ENCODE peak calls at places on chromosome 9, in four cellular contexts. S is Peyer's patch, M is H1, P is stomach. L is an unnamed sample.

GRCh38 chr9:72386186-72386585 is 21.2 kb upstream of the ZFAND5 start:
- DNase-seq in S (no peak), M (no peak), P (no peak), L (no peak)

GRCh38 chr9:99827244-99827643 is 5.6 kb downstream of the NR4A3 start:
- DNase-seq in S (no peak), M (no peak), P (no peak), L (no peak)

GRCh38 chr9:127778280-127779135 is at the start of gene SH2D3C:
- DNase-seq in S (peak; percentile 78), M (no peak), P (no peak), L (no peak)

GRCh38 chr9:22893196-22893843 is 446.7 kb downstream of the DMRTA1 start:
- DNase-seq in S (no peak), M (no peak), P (no peak), L (no peak)

GRCh38 chr9:131167146-131167692 is 41.8 kb downstream of the NUP214 start:
- DNase-seq in S (no peak), M (no peak), P (peak; percentile 35), L (no peak)

GRCh38 chr9:69180670-69181069 is 6.6 kb downstream of the TJP2 start:
- DNase-seq in S (peak; percentile 73), M (no peak), P (peak; percentile 54), L (peak; percentile 97)

GRCh38 chr9:91376239-91376638 is 14.5 kb upstream of the AUH start:
- DNase-seq in S (no peak), M (no peak), P (no peak), L (no peak)

GRCh38 chr9:69200071-69200470 is 26.0 kb downstream of the TJP2 start:
- DNase-seq in S (no peak), M (no peak), P (no peak), L (peak; percentile 88)

GRCh38 chr9:137267933-137268355 is 9.6 kb upstream of the TOR4A start:
- DNase-seq in S (peak; percentile 79), M (no peak), P (no peak), L (no peak)

GRCh38 chr9:6788175-6789016 is 30.6 kb downstream of the KDM4C start:
- DNase-seq in S (peak; percentile 53), M (no peak), P (peak; percentile 39), L (peak; percentile 48)

GRCh38 chr9:78213696-78214095 is 22.2 kb upstream of the CEP78 start:
- DNase-seq in S (no peak), M (no peak), P (no peak), L (no peak)

GRCh38 chr9:21155501-21155900 is 11.0 kb downstream of the IFNA21 start:
- DNase-seq in S (no peak), M (no peak), P (no peak), L (no peak)

GRCh38 chr9:126973651-126974529 is 59.3 kb downstream of the RALGPS1 start:
- DNase-seq in S (no peak), M (no peak), P (no peak), L (no peak)

GRCh38 chr9:107472581-107473335 is 16.8 kb downstream of the KLF4 start:
- DNase-seq in S (no peak), M (no peak), P (no peak), L (no peak)

GRCh38 chr9:84669293-84670105 is at the start of gene NTRK2:
- DNase-seq in S (no peak), M (no peak), P (no peak), L (peak; percentile 24)

GRCh38 chr9:34869390-34869789 is 88.7 kb upstream of the PHF24 start:
- DNase-seq in S (no peak), M (no peak), P (no peak), L (no peak)

GRCh38 chr9:27572566-27572917 is 739 bp downstream of the C9orf72 start:
- DNase-seq in S (peak; percentile 86), M (no peak), P (peak; percentile 57), L (peak; percentile 37)

GRCh38 chr9:36939655-36940578 is 94.2 kb downstream of the PAX5 start:
- DNase-seq in S (no peak), M (no peak), P (no peak), L (no peak)

DNA sequence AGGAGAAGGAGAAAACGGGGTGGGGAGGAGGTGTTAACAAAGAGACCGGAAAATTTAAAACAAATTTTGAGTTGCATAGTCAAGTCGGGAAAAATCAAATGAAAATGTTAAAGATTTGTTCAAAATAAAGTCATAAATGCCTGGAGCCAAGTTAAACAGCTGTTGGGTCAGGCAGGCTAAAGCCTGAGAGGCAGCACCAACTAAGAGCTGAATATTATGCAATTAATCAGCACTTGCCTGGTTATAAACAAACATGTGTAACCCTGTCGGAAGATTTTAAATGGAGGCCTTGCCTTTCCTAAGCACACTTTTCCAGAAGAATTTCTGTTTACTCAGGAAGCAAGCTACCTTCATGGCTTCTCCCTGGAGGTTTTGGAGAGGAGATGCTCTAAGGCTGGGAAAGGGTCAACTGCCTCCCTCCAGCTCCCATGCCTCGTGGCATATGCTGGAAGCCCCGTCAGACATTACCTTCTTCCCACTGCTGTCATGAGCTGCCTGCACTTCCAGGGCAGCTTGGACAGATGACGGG is 270.6 kb downstream of the DMRT2 start:
- DNase-seq in S (no peak), M (no peak), P (no peak), L (no peak)
- H3K27ac ChIP-seq in S (no peak overlapping the region), M (no peak overlapping the region), P (no peak overlapping the region), L (no peak overlapping the region)

GRCh38 chr9:30289435-30289834 is 2095.0 kb upstream of the ACO1 start:
- DNase-seq in S (no peak), M (no peak), P (no peak), L (no peak)
- TF ChIP-seq CTCF in S (no peak), M (no peak), P (no peak), L (no peak)

DNA sequence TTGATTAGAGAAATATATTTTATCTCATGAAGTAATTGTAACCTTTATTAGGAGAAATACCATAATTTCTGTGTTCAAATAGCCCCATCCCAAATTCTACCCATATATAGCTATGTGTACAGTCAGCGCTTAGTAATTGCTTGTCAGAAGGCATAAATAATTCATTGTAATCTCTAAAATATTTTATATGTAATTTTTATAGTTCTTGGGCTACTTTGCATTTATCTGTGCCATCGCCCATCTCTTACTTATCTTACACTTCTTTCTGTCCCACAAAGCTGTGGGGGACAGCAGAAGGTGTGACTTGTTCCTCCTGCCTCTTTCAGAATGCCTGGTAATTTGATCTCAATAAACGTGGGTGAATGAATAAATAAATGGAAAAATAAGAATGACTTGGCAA is 5.5 kb downstream of the ADAMTSL1 start:
- DNase-seq in S (no peak), M (no peak), P (no peak), L (no peak)
- H3K27ac ChIP-seq in S (no peak overlapping the region), M (no peak overlapping the region), P (no peak overlapping the region), L (no peak overlapping the region)

GRCh38 chr9:121754655-121755436 is 103.4 kb downstream of the DAB2IP start:
- DNase-seq in S (no peak), M (no peak), P (no peak), L (peak; percentile 70)
- TF ChIP-seq CTCF in S (no peak), M (no peak), P (no peak), L (no peak)